ENCODE peak calls at places on chromosomes 2 and 18, in four cellular contexts. G, M, J and E are unnamed samples.
A peak's percentile ranks its signal among the peaks of the same experiment; 100 is the strongest.

GRCh38 chr18:8704361-8705279 is 736 bp upstream of the MTCL1 start:
- DNase-seq in G (peak; percentile 57), J (peak; percentile 91), M (peak; percentile 76), E (no peak)

GRCh38 chr2:105388971-105389381 is 9.9 kb downstream of the FHL2 start:
- DNase-seq in G (peak; percentile 73), J (no peak), M (no peak), E (no peak)

GRCh38 chr18:79203017-79203605 is 133.9 kb downstream of the ATP9B start:
- DNase-seq in G (no peak), M (no peak), J (no peak), E (peak; percentile 23)

GRCh38 chr2:234003972-234004617 is 46.4 kb upstream of the SPP2 start:
- DNase-seq in M (no peak), J (no peak), G (peak; percentile 63), E (peak; percentile 35)

GRCh38 chr18:22378672-22379282 is 38.9 kb downstream of the CTAGE1 start:
- DNase-seq in G (peak; percentile 41), J (peak; percentile 4), M (no peak), E (no peak)

GRCh38 chr18:48328473-48329205 is 80.5 kb downstream of the ZBTB7C start:
- DNase-seq in M (no peak), G (no peak), J (no peak), E (peak; percentile 91)

GRCh38 chr18:48858676-48859075 is 92.1 kb downstream of the SMAD7 start:
- DNase-seq in J (no peak), M (no peak), G (no peak), E (no peak)

GRCh38 chr2:30184035-30184434 is 37.2 kb downstream of the YPEL5 start:
- DNase-seq in J (no peak), M (no peak), G (no peak), E (no peak)

GRCh38 chr2:207253946-207254345 is 88.2 kb upstream of the KLF7 start:
- DNase-seq in G (no peak), J (no peak), M (no peak), E (no peak)

GRCh38 chr2:176145085-176145969 is 6.0 kb upstream of the HOXD4 start:
- DNase-seq in J (no peak), G (no peak), M (no peak), E (no peak)

GRCh38 chr18:68489018-68489792 is 225.7 kb downstream of the TMX3 start:
- DNase-seq in G (no peak), J (no peak), M (no peak), E (no peak)

GRCh38 chr2:119871725-119872124 is 112.0 kb downstream of the PTPN4 start:
- DNase-seq in J (no peak), M (no peak), G (no peak), E (no peak)

GRCh38 chr2:118386636-118387302 is 298.5 kb downstream of the INSIG2 start:
- DNase-seq in J (no peak), M (no peak), G (no peak), E (no peak)

GRCh38 chr2:83933743-83934142 is 525.3 kb downstream of the SUCLG1 start:
- DNase-seq in M (no peak), G (no peak), J (no peak), E (no peak)

GRCh38 chr18:26536664-26537063 is 11.7 kb downstream of the KCTD1 start:
- DNase-seq in G (no peak), J (no peak), M (no peak), E (no peak)

GRCh38 chr18:22228930-22229329 is 59.5 kb downstream of the GATA6 start:
- DNase-seq in G (no peak), M (no peak), J (no peak), E (no peak)

GRCh38 chr2:70767699-70768584 is at the start of gene ADD2:
- DNase-seq in M (peak; percentile 22), G (no peak), J (no peak), E (no peak)

GRCh38 chr2:11996618-11997017 is 250.2 kb downstream of the LPIN1 start:
- DNase-seq in G (no peak), M (no peak), J (no peak), E (no peak)

GRCh38 chr2:128260239-128261138 is 58.2 kb downstream of the HS6ST1 start:
- DNase-seq in J (no peak), G (peak; percentile 85), M (no peak), E (no peak)

GRCh38 chr2:166031054-166031453 is 77.5 kb upstream of the TTC21B start:
- DNase-seq in M (no peak), G (no peak), J (no peak), E (no peak)

GRCh38 chr18:12076424-12077140 is 17.1 kb upstream of the ANKRD62 start:
- DNase-seq in M (no peak), G (no peak), J (no peak), E (no peak)

GRCh38 chr18:24987933-24988840 is 363.8 kb downstream of the ZNF521 start:
- DNase-seq in J (no peak), G (no peak), M (no peak), E (no peak)

GRCh38 chr2:113202305-113203216 is 28.8 kb downstream of the PSD4 start:
- DNase-seq in J (peak; percentile 58), M (no peak), G (no peak), E (no peak)

GRCh38 chr2:199771948-199772692 is 78.9 kb downstream of the FTCDNL1 start:
- DNase-seq in G (peak; percentile 28), J (no peak), M (no peak), E (no peak)

GRCh38 chr2:58448065-58448507 is 207.0 kb upstream of the FANCL start:
- DNase-seq in J (peak; percentile 50), M (no peak), G (peak; percentile 62), E (peak; percentile 18)

GRCh38 chr2:201182650-201183372 is at the start of gene CASP10:
- DNase-seq in J (peak; percentile 42), M (no peak), G (peak; percentile 60), E (peak; percentile 89)

GRCh38 chr2:118320640-118321039 is 232.4 kb downstream of the INSIG2 start:
- DNase-seq in M (no peak), J (no peak), G (no peak), E (no peak)

GRCh38 chr2:238091426-238092060 is 8.6 kb upstream of the ESPNL start:
- DNase-seq in G (no peak), M (no peak), J (no peak), E (no peak)

GRCh38 chr2:127807678-127808353 is 3.2 kb downstream of the WDR33 start:
- DNase-seq in J (no peak), G (no peak), M (no peak), E (no peak)

GRCh38 chr2:198517961-198518360 is 713.6 kb downstream of the PLCL1 start:
- DNase-seq in M (no peak), G (no peak), J (no peak), E (no peak)

GRCh38 chr2:105248316-105249070 is 7.0 kb downstream of the GPR45 start:
- DNase-seq in J (no peak), M (no peak), G (no peak), E (no peak)

GRCh38 chr18:13185675-13186198 is 32.8 kb upstream of the LDLRAD4 start:
- DNase-seq in G (no peak), M (no peak), J (no peak), E (no peak)

GRCh38 chr2:59277656-59278055 is 1036.5 kb upstream of the FANCL start:
- DNase-seq in J (no peak), M (no peak), G (no peak), E (no peak)